ENCODE peak calls at places on chromosomes 5 and 9, in five cellular contexts. F is esophagus squamous epithelium, X is heart left ventricle, U is spleen, P is IMR-90. Y is an unnamed sample. For H3K36me3 and H3K27me3, the result is how much of the 10 kb centered on the place peaks cover.

GRCh38 chr5:119417891-119418781 is 34.2 kb upstream of the HSD17B4 start:
- DNase-seq in P (peak), U (no peak), X (no peak), F (no peak), Y (no peak)

GRCh38 chr5:137415231-137415681 is 83.9 kb downstream of the SPOCK1 start:
- DNase-seq in F (no peak), X (no peak), P (peak), U (no peak), Y (no peak)

GRCh38 chr9:129840024-129840423 is 4.8 kb downstream of the USP20 start:
- DNase-seq in F (no peak), U (no peak), X (no peak), P (no peak), Y (no peak)

GRCh38 chr9:108245331-108245730 is 610.5 kb downstream of the ACTL7B start:
- DNase-seq in P (no peak), F (no peak), U (no peak), X (no peak), Y (no peak)

GRCh38 chr9:76159288-76159926 is 234.8 kb downstream of the RFK start:
- DNase-seq in F (no peak), P (no peak), U (no peak), X (no peak), Y (no peak)

GRCh38 chr9:117705386-117705785 is 1.2 kb downstream of the TLR4 start:
- DNase-seq in P (no peak), F (no peak), X (no peak), U (no peak), Y (no peak)

GRCh38 chr5:33212439-33212838 is 228.3 kb upstream of the TARS1 start:
- DNase-seq in U (no peak), P (no peak), F (no peak), X (no peak), Y (no peak)

GRCh38 chr5:177611446-177612214 is 11.7 kb downstream of the B4GALT7 start:
- DNase-seq in U (no peak), F (no peak), X (no peak), P (no peak), Y (no peak)

GRCh38 chr5:77367733-77368132 is 124.4 kb downstream of the WDR41 start:
- DNase-seq in U (no peak), X (no peak), P (peak), F (no peak), Y (peak)

GRCh38 chr5:38807570-38808461 is 38.0 kb upstream of the OSMR start:
- DNase-seq in P (peak), F (no peak), U (no peak), X (no peak), Y (no peak)

GRCh38 chr5:28903643-28904042 is 1865.3 kb upstream of the CDH9 start:
- DNase-seq in F (no peak), X (no peak), P (no peak), U (no peak), Y (no peak)

GRCh38 chr5:77015938-77016569 is 14.2 kb upstream of the AGGF1 start:
- DNase-seq in F (no peak), X (no peak), P (peak), U (no peak), Y (no peak)

GRCh38 chr9:13450723-13451122 is 171.2 kb upstream of the MPDZ start:
- DNase-seq in U (no peak), X (no peak), F (no peak), P (no peak), Y (no peak)

GRCh38 chr5:100950975-100951374 is 47.9 kb upstream of the ST8SIA4 start:
- DNase-seq in U (no peak), F (no peak), P (no peak), X (no peak), Y (no peak)

GRCh38 chr9:129069128-129069824 is 11.6 kb upstream of the DOLPP1 start:
- DNase-seq in F (peak), U (peak), P (no peak), X (peak), Y (peak)

GRCh38 chr9:126822278-126822677 is 17.4 kb downstream of the ZBTB43 start:
- DNase-seq in F (no peak), U (no peak), X (no peak), P (no peak), Y (no peak)

GRCh38 chr9:131361202-131361833 is 32.6 kb upstream of the PRRC2B start:
- DNase-seq in U (peak), P (no peak), F (no peak), X (peak), Y (no peak)

GRCh38 chr5:78544531-78545200 is 103.9 kb downstream of the LHFPL2 start:
- DNase-seq in U (no peak), P (peak), F (no peak), X (no peak), Y (peak)

GRCh38 chr9:128007566-128008138 is 26.9 kb upstream of the EEIG1 start:
- DNase-seq in F (peak), X (peak), P (peak), U (peak), Y (peak)

GRCh38 chr5:134554319-134555222 is 29.1 kb downstream of the JADE2 start:
- DNase-seq in P (peak), U (no peak), X (peak), F (no peak), Y (peak)

GRCh38 chr5:6734243-6734695 is 21.0 kb downstream of the TENT4A start:
- DNase-seq in F (no peak), U (peak), X (peak), P (peak), Y (peak)

GRCh38 chr9:136117291-136118060 is 1.2 kb downstream of the TMEM250 start:
- DNase-seq in X (peak), P (no peak), F (no peak), U (peak), Y (no peak)

GRCh38 chr5:151799407-151799806 is 27.7 kb downstream of the G3BP1 start:
- DNase-seq in X (no peak), P (peak), U (no peak), F (no peak), Y (no peak)

GRCh38 chr5:95878417-95879323 is 56.1 kb upstream of the GLRX start:
- DNase-seq in X (no peak), F (no peak), P (no peak), U (no peak), Y (no peak)

GRCh38 chr5:98065261-98065909 is 708.1 kb upstream of the RGMB start:
- DNase-seq in X (no peak), U (no peak), F (no peak), P (peak), Y (no peak)

GRCh38 chr5:38997579-38997978 is 76.6 kb downstream of the RICTOR start:
- DNase-seq in X (no peak), P (no peak), U (no peak), F (no peak), Y (no peak)

DNA sequence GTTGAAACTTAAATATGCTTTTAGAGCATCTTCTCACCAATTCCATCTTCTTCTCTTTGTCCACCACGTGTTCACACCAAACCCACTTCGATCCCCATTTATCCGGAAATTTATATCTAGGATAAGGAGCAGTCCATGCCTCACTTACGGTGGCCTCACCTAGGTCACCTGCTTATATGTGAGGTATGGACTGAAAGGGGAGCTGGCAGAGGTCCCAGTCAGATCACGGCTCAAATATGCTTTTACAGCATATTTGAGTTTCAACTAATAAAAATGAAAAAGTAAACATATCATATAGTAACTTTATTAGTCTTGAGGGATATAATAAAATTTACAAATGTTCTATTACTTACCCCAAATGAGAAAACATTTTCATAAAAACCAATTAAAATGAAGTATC is 508.4 kb downstream of the CDH18 start:
- DNase-seq in U (no peak), F (no peak), P (no peak), X (no peak), Y (no peak)
- TF ChIP-seq POLR2A in U (no peak), F (no peak), P (no peak), X (no peak), Y (no peak)

GRCh38 chr9:137555179-137555578 is 3.5 kb downstream of the MRPL41 start:
- DNase-seq in U (no peak), P (no peak), X (no peak), F (no peak), Y (no peak)
- H3K36me3 ChIP-seq in U (half or more), P (under half), X (half or more), F (under half), Y (under half)

DNA sequence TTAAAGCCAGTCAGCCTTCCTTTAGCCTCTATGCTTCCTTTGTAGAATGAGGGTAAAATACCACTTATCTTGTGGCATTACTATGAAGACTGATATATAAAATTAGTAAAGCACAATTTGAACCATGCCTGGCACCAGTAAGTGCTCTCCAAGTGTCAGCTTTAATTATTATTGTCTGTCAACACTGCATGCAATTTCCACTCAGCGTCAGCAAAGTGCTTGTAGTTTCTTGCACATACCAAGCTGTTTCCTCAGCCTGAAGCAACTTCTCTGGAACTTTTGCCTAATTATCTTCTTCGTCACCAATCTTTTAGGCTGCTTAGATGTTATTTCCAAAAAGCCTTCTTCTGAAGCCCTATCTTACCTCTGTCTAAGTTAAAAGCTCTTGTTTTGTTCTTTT is 177.3 kb downstream of the CDC42SE2 start:
- DNase-seq in X (no peak), F (no peak), U (no peak), P (no peak), Y (no peak)
- H3K27me3 ChIP-seq in X (under half), F (under half), U (under half), P (under half), Y (under half)

GRCh38 chr9:37751186-37751585 is 2.4 kb upstream of the TRMT10B start:
- DNase-seq in F (no peak), P (no peak), X (no peak), U (no peak), Y (no peak)

GRCh38 chr9:37752646-37753488 is 738 bp upstream of the TRMT10B start:
- DNase-seq in X (no peak), P (no peak), F (no peak), U (no peak), Y (no peak)

GRCh38 chr9:37758747-37759146 is 5.1 kb downstream of the TRMT10B start:
- DNase-seq in X (no peak), P (no peak), U (no peak), F (no peak), Y (no peak)

GRCh38 chr9:37749129-37749528 is 4.5 kb upstream of the TRMT10B start:
- DNase-seq in U (no peak), P (no peak), X (no peak), F (no peak), Y (no peak)

GRCh38 chr9:37753489-37754190 is at the start of gene TRMT10B:
- DNase-seq in F (no peak), P (peak), X (peak), U (peak), Y (peak)
- TF ChIP-seq POLR2A in F (peak), P (no peak), X (no peak), U (no peak), Y (no peak)

DNA sequence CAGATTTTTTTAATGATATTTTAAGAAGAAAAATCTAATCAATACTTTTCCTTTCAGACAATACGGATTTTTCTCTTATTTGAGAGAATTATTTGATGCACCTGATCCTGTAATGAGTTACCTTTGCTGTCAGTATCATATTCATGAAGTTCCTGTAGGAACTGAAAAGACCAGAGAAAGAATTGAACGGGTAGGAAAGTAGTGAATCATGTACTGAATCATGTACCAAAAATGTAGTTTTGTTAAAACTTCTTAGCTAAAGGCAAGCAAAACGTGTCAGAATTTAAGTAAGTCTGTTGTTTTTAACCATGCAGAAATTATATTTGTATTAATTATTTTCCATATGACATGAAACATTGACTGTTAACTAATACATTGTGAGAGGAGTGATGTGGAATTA is 56.6 kb downstream of the SMC5 start:
- DNase-seq in F (no peak), X (no peak), U (no peak), P (peak), Y (no peak)
- H3K36me3 ChIP-seq in F (under half), X (half or more), U (half or more), P (under half), Y (under half)

DNA sequence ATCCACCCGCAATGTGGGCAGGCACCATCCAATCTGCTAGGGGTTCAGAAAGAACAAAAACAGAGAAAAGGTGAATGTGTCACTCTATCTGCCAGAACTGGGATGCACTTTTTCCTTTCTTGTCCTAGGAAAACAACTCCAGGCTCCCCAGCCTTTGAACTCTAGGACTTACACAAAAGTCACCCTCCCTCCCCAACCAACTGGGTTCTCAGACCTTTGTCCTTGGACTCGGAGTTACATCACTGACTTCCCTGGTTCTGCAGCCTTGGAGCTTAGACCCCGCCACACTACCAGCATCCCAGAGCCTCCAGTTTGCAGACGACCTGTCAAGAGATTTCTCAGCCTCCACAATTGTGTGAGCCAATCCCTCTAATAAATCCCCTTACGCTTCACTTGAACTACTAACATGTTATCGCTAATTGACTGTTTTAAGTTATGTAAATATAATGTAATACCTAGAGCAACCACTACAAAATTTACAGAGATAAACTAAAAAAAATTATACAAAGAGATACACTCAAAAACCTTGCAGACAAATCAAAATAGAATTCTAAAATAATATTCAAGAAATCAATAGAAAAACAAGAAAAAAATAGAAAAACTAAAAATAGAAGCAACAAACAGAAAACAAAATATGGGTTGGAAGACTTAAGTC is 5.3 kb upstream of the UBLCP1 start:
- DNase-seq in X (no peak), F (no peak), U (no peak), P (no peak), Y (no peak)
- H3K27me3 ChIP-seq in X (under half), F (under half), U (under half), P (under half), Y (under half)

DNA sequence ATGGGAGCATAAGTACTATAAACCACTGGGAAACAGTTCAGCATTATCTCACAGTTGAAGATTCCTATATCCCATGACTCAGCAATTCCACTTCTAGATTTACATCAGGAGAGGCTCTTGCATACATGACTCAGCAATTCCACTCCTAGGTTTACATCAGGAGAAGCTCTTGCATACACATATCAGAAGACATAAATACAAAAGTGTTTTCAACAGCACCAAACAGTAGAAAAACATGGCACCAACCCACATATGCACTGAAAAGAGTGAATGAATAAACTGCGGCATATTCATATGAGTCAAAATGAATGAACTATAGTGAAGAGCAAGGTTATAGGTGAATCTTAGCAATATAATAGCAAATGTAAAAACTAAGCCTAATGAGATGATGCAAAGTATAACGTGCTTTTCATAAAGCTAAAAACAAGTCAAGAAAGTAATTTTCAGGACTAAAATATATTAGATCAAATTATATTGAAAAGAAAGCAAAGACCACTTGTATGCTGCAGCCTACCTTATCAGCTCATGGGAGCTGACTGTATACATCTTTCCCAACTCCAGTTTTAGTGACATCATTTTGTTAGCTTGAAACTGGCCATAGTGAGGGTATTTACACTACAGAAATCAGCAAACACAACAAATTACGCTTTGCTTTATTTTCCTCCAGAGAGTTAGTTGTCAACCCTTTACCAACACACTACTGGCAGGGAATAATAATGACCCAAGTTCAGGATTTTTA is 95.8 kb downstream of the ANKRD18B start:
- DNase-seq in U (no peak), P (peak), X (no peak), F (no peak), Y (no peak)
- TF ChIP-seq POLR2A in U (no peak), P (no peak), X (no peak), F (no peak), Y (no peak)

Y was measured in adrenal gland.